ENCODE peak calls at places on chromosomes 11 and 22, in ten cellular contexts. O is body of pancreas; W is BJ; C is neural crest cell; T is stimulated activated CD8-positive, alpha-beta memory T cell treated with anti-CD3 and anti-CD28 coated beads, Interleukin-4, amount 100 ng/mL, for 1 hour; Y is stomach; N is cardiac muscle cell; U is activated CD4-positive, alpha-beta T cell treated with anti-CD3 and anti-CD28 coated beads, Interleukin-2, amount 10 ng/mL, durations not matched to agents 7 days and 5 days; Z is breast epithelium; V is activated CD4-positive, CD25-positive, alpha-beta regulatory T cell. D is an unnamed sample.

GRCh38 chr22:21926728-21927127 is 25.9 kb downstream of the PPM1F start:
- DNase-seq in V (no peak), C (no peak), Z (no peak), W (no peak), N (no peak), T (no peak), U (no peak), O (no peak), Y (no peak), D (no peak)

GRCh38 chr11:15497366-15497765 is 382.6 kb downstream of the INSC start:
- DNase-seq in Z (no peak), O (no peak), W (no peak), U (no peak), N (no peak), C (no peak), V (no peak), T (no peak), Y (no peak), D (no peak)

GRCh38 chr11:1888347-1888753 is 3.3 kb downstream of the PRR33 start:
- DNase-seq in Y (no peak), Z (no peak), C (no peak), V (no peak), T (no peak), W (no peak), N (no peak), U (no peak), O (no peak), D (no peak)

GRCh38 chr11:12544986-12545775 is 129.0 kb upstream of the TEAD1 start:
- DNase-seq in V (no peak), O (no peak), Z (no peak), Y (no peak), N (peak), C (no peak), W (no peak), U (no peak), T (no peak), D (no peak)

GRCh38 chr11:73661035-73661628 is 14.8 kb downstream of the PLEKHB1 start:
- DNase-seq in Y (peak), W (peak), O (peak), T (peak), C (peak), U (peak), Z (peak), N (peak), V (peak), D (peak)

GRCh38 chr22:16827506-16827905 is 2.3 kb upstream of the XKR3 start:
- DNase-seq in C (no peak), Y (no peak), V (no peak), U (no peak), Z (no peak), T (no peak), O (no peak), N (no peak), W (no peak), D (no peak)

GRCh38 chr11:131070365-131070764 is 154.1 kb upstream of the SNX19 start:
- DNase-seq in Y (no peak), V (no peak), O (no peak), N (no peak), U (no peak), T (no peak), Z (no peak), W (no peak), C (no peak), D (no peak)

GRCh38 chr11:2097356-2097997 is 41.7 kb downstream of the IGF2 start:
- DNase-seq in W (peak), U (no peak), O (peak), Y (peak), Z (no peak), V (no peak), N (peak), C (peak), T (no peak), D (peak)

GRCh38 chr11:119976805-119977583 is 160.9 kb downstream of the TRIM29 start:
- DNase-seq in V (no peak), Z (no peak), W (no peak), U (no peak), T (no peak), C (no peak), O (no peak), N (no peak), Y (no peak), D (no peak)

GRCh38 chr11:67465190-67465522 is 3.9 kb downstream of the TMEM134 start:
- DNase-seq in U (no peak), N (no peak), C (no peak), Y (peak), V (no peak), O (no peak), W (no peak), T (no peak), Z (no peak), D (no peak)

GRCh38 chr11:12698049-12698448 is 23.8 kb downstream of the TEAD1 start:
- DNase-seq in Y (no peak), V (no peak), O (no peak), N (no peak), Z (no peak), C (no peak), W (no peak), T (no peak), U (no peak), D (no peak)

GRCh38 chr22:28988455-28988854 is 73.2 kb downstream of the C22orf31 start:
- DNase-seq in U (no peak), Z (no peak), N (no peak), O (no peak), C (no peak), W (no peak), V (no peak), Y (no peak), T (no peak), D (no peak)

GRCh38 chr11:113274708-113275582 is 39.4 kb upstream of the TTC12 start:
- DNase-seq in O (no peak), N (peak), W (no peak), U (no peak), Y (no peak), C (no peak), V (no peak), T (no peak), Z (no peak), D (no peak)

GRCh38 chr22:46547883-46548244 is 10.4 kb upstream of the CELSR1 start:
- DNase-seq in V (no peak), O (no peak), U (no peak), W (peak), T (no peak), Y (no peak), N (peak), C (no peak), Z (peak), D (peak)

D was measured in AG09309.